ENCODE peak calls at places on chromosomes 2 and 18, in seven cellular contexts. Q is DMS53, B is choroid plexus epithelial cell, L is NCI-H774, A is D341Med, K is HEK293T, J is AG10803. V is an unnamed sample.

GRCh38 chr18:7754725-7755181 is 187.6 kb downstream of the PTPRM start:
- DNase-seq in Q (peak; percentile 61), B (peak; percentile 61), L (no peak), A (no peak), K (no peak), J (no peak), V (peak; percentile 52)

GRCh38 chr2:58852243-58852642 is 611.1 kb upstream of the FANCL start:
- DNase-seq in Q (no peak), B (no peak), L (no peak), A (no peak), K (no peak), J (no peak), V (no peak)

GRCh38 chr2:160301420-160301819 is 101.3 kb upstream of the ITGB6 start:
- DNase-seq in Q (no peak), B (no peak), L (no peak), A (no peak), K (no peak), J (peak; percentile 46), V (no peak)

GRCh38 chr2:241724259-241724974 is 10.0 kb upstream of the D2HGDH start:
- DNase-seq in Q (no peak), B (no peak), L (no peak), A (peak; percentile 57), K (peak; percentile 25), J (no peak), V (no peak)

GRCh38 chr2:73112026-73112912 is 479 bp downstream of the RAB11FIP5 start:
- DNase-seq in Q (peak; percentile 75), B (peak; percentile 59), L (peak; percentile 19), A (peak; percentile 74), K (peak; percentile 45), J (peak; percentile 53), V (no peak)

GRCh38 chr2:99031481-99031880 is 95.5 kb upstream of the CRACDL start:
- DNase-seq in Q (no peak), B (no peak), L (no peak), A (no peak), K (no peak), J (no peak), V (no peak)

GRCh38 chr2:71776227-71776626 is 322.9 kb downstream of the DYSF start:
- DNase-seq in Q (no peak), B (no peak), L (no peak), A (no peak), K (no peak), J (no peak), V (no peak)

GRCh38 chr2:235549735-235550377 is 56.0 kb downstream of the AGAP1 start:
- DNase-seq in Q (no peak), B (no peak), L (no peak), A (no peak), K (no peak), J (no peak), V (no peak)

GRCh38 chr2:231162036-231162345 is 36.4 kb upstream of the ARMC9 start:
- DNase-seq in Q (no peak), B (peak; percentile 99), L (no peak), A (no peak), K (no peak), J (peak; percentile 99), V (no peak)

GRCh38 chr18:28123401-28124030 is 53.4 kb downstream of the CDH2 start:
- DNase-seq in Q (no peak), B (no peak), L (no peak), A (no peak), K (no peak), J (peak; percentile 62), V (no peak)

GRCh38 chr2:227177592-227178336 is 13.3 kb downstream of the COL4A3 start:
- DNase-seq in Q (no peak), B (no peak), L (no peak), A (no peak), K (no peak), J (no peak), V (no peak)

GRCh38 chr18:55189972-55190371 is 230.7 kb upstream of the CCDC68 start:
- DNase-seq in Q (no peak), B (no peak), L (no peak), A (no peak), K (no peak), J (peak; percentile 12), V (no peak)

GRCh38 chr18:13530879-13531387 is 195.4 kb downstream of the FAM210A start:
- DNase-seq in Q (peak; percentile 38), B (peak; percentile 84), L (no peak), A (peak; percentile 75), K (no peak), J (peak; percentile 75), V (peak; percentile 46)

GRCh38 chr2:147630585-147630984 is 214.2 kb upstream of the ACVR2A start:
- DNase-seq in Q (no peak), B (no peak), L (no peak), A (no peak), K (no peak), J (peak; percentile 42), V (no peak)

GRCh38 chr18:55088000-55088401 is 128.7 kb upstream of the CCDC68 start:
- DNase-seq in Q (peak; percentile 48), B (no peak), L (no peak), A (no peak), K (no peak), J (peak; percentile 22), V (peak; percentile 30)

GRCh38 chr18:79905389-79905911 is 46.0 kb downstream of the SLC66A2 start:
- DNase-seq in Q (no peak), B (peak; percentile 60), L (no peak), A (peak; percentile 39), K (no peak), J (peak; percentile 8), V (no peak)

V was measured in A549.